ENCODE peak calls at places on chromosomes 7 and 10, in eight cellular contexts. P, H, N, D, S, X, J and G are unnamed samples.

GRCh38 chr10:75967491-75967890 is 536.1 kb downstream of the LRMDA start:
- DNase-seq in P (no peak), H (no peak), N (no peak), D (no peak), S (no peak), X (no peak), J (no peak), G (no peak)

GRCh38 chr7:83486536-83486935 is 162.4 kb downstream of the SEMA3E start:
- DNase-seq in P (no peak), H (no peak), N (no peak), D (no peak), S (no peak), X (no peak), J (no peak), G (no peak)

GRCh38 chr7:135490783-135491182 is 19.1 kb downstream of the CNOT4 start:
- DNase-seq in P (no peak), H (no peak), N (peak), D (peak), S (no peak), X (no peak), J (no peak), G (no peak)

GRCh38 chr7:4612939-4613841 is 68.9 kb upstream of the FOXK1 start:
- DNase-seq in P (no peak), H (no peak), N (peak), D (peak), S (no peak), X (no peak), J (no peak), G (no peak)

GRCh38 chr10:14382022-14382421 is 51.3 kb upstream of the FRMD4A start:
- DNase-seq in P (no peak), H (no peak), N (no peak), D (peak), S (no peak), X (peak), J (no peak), G (no peak)

GRCh38 chr10:35607475-35608316 is 2.6 kb downstream of the GJD4 start:
- DNase-seq in P (peak), H (no peak), N (no peak), D (peak), S (peak), X (no peak), J (no peak), G (no peak)

GRCh38 chr7:142338633-142339501 is 81.0 kb upstream of the PRSS58 start:
- DNase-seq in P (peak), H (no peak), N (no peak), D (peak), S (no peak), X (no peak), J (no peak), G (no peak)

GRCh38 chr7:28988818-28989595 is 30.9 kb upstream of the TRIL start:
- DNase-seq in P (no peak), H (peak), N (peak), D (peak), S (no peak), X (no peak), J (no peak), G (no peak)

GRCh38 chr10:63210611-63211196 is 77.6 kb downstream of the NRBF2 start:
- DNase-seq in P (no peak), H (no peak), N (no peak), D (no peak), S (no peak), X (peak), J (no peak), G (no peak)

GRCh38 chr10:132607491-132607890 is 69.9 kb downstream of the INPP5A start:
- DNase-seq in P (no peak), H (no peak), N (no peak), D (no peak), S (no peak), X (no peak), J (no peak), G (no peak)

GRCh38 chr7:90595801-90596683 is at the start of gene CDK14:
- DNase-seq in P (peak), H (no peak), N (peak), D (peak), S (peak), X (peak), J (peak), G (no peak)

GRCh38 chr10:29107866-29108498 is 180.9 kb upstream of the LYZL1 start:
- DNase-seq in P (no peak), H (no peak), N (no peak), D (no peak), S (no peak), X (no peak), J (no peak), G (no peak)

GRCh38 chr7:117157121-117157870 is 165.6 kb downstream of the WNT2 start:
- DNase-seq in P (no peak), H (peak), N (peak), D (peak), S (peak), X (no peak), J (peak), G (no peak)

GRCh38 chr7:17401806-17402627 is 103.6 kb downstream of the AHR start:
- DNase-seq in P (no peak), H (no peak), N (no peak), D (no peak), S (no peak), X (peak), J (no peak), G (no peak)

GRCh38 chr10:49508249-49508648 is 30.7 kb downstream of the ERCC6 start:
- DNase-seq in P (no peak), H (no peak), N (no peak), D (no peak), S (no peak), X (peak), J (no peak), G (no peak)

GRCh38 chr10:67297637-67298181 is 371.9 kb downstream of the LRRTM3 start:
- DNase-seq in P (no peak), H (no peak), N (no peak), D (no peak), S (no peak), X (no peak), J (no peak), G (no peak)

GRCh38 chr7:158707610-158708009 is 3.0 kb upstream of the NCAPG2 start:
- DNase-seq in P (no peak), H (no peak), N (peak), D (no peak), S (no peak), X (no peak), J (no peak), G (no peak)

GRCh38 chr7:70325509-70326101 is 727.3 kb downstream of the AUTS2 start:
- DNase-seq in P (no peak), H (peak), N (peak), D (no peak), S (no peak), X (no peak), J (no peak), G (no peak)

GRCh38 chr7:78709658-78710057 is 743.8 kb downstream of the MAGI2 start:
- DNase-seq in P (no peak), H (no peak), N (no peak), D (no peak), S (no peak), X (no peak), J (no peak), G (no peak)

GRCh38 chr10:106795619-106796018 is 368.9 kb downstream of the SORCS1 start:
- DNase-seq in P (no peak), H (no peak), N (no peak), D (peak), S (no peak), X (peak), J (peak), G (no peak)

GRCh38 chr10:30491204-30491603 is 57.2 kb downstream of the MAP3K8 start:
- DNase-seq in P (no peak), H (no peak), N (peak), D (peak), S (no peak), X (no peak), J (no peak), G (no peak)

GRCh38 chr10:91034494-91035157 is 113.7 kb upstream of the ANKRD1 start:
- DNase-seq in P (no peak), H (no peak), N (peak), D (peak), S (peak), X (no peak), J (peak), G (no peak)

GRCh38 chr10:25508112-25508815 is 333.5 kb downstream of the GPR158 start:
- DNase-seq in P (no peak), H (no peak), N (no peak), D (no peak), S (no peak), X (no peak), J (no peak), G (no peak)

GRCh38 chr10:17257466-17258321 is 29.7 kb downstream of the VIM start:
- DNase-seq in P (peak), H (peak), N (peak), D (peak), S (no peak), X (peak), J (peak), G (no peak)

GRCh38 chr10:26157734-26158133 is 58.8 kb upstream of the GAD2 start:
- DNase-seq in P (no peak), H (no peak), N (no peak), D (no peak), S (no peak), X (no peak), J (no peak), G (no peak)

GRCh38 chr10:97861351-97861750 is 11.7 kb downstream of the GOLGA7B start:
- DNase-seq in P (peak), H (peak), N (peak), D (peak), S (no peak), X (peak), J (peak), G (no peak)

GRCh38 chr10:5958077-5958476 is 19.3 kb downstream of the IL15RA start:
- DNase-seq in P (no peak), H (peak), N (peak), D (peak), S (no peak), X (no peak), J (no peak), G (no peak)

GRCh38 chr7:10688544-10688943 is 285.1 kb upstream of the PHF14 start:
- DNase-seq in P (no peak), H (no peak), N (no peak), D (no peak), S (no peak), X (no peak), J (no peak), G (no peak)

GRCh38 chr10:119619215-119619614 is 22.5 kb upstream of the TIAL1 start:
- DNase-seq in P (no peak), H (no peak), N (no peak), D (no peak), S (no peak), X (no peak), J (no peak), G (no peak)

GRCh38 chr7:83532229-83532628 is 116.7 kb downstream of the SEMA3E start:
- DNase-seq in P (no peak), H (no peak), N (no peak), D (peak), S (no peak), X (no peak), J (no peak), G (no peak)

GRCh38 chr10:4708123-4708759 is 117.8 kb upstream of the AKR1E2 start:
- DNase-seq in P (no peak), H (no peak), N (no peak), D (no peak), S (no peak), X (peak), J (no peak), G (no peak)

GRCh38 chr7:43698461-43699255 is 30.7 kb downstream of the COA1 start:
- DNase-seq in P (no peak), H (no peak), N (no peak), D (peak), S (no peak), X (no peak), J (no peak), G (no peak)

GRCh38 chr10:130218181-130218641 is 82.0 kb downstream of the GLRX3 start:
- DNase-seq in P (no peak), H (no peak), N (no peak), D (no peak), S (no peak), X (no peak), J (no peak), G (peak)

GRCh38 chr7:27182861-27183681 is 2.0 kb downstream of the HOXA11 start:
- DNase-seq in P (no peak), H (no peak), N (no peak), D (peak), S (peak), X (no peak), J (no peak), G (no peak)

GRCh38 chr7:158057446-158057845 is 530.2 kb downstream of the PTPRN2 start:
- DNase-seq in P (no peak), H (no peak), N (no peak), D (no peak), S (no peak), X (no peak), J (no peak), G (no peak)

GRCh38 chr10:28949005-28950004 is 272.0 kb downstream of the BAMBI start:
- DNase-seq in P (no peak), H (no peak), N (peak), D (no peak), S (no peak), X (no peak), J (no peak), G (no peak)

GRCh38 chr7:159031135-159031701 is 113.4 kb downstream of the VIPR2 start:
- DNase-seq in P (no peak), H (no peak), N (no peak), D (no peak), S (no peak), X (no peak), J (no peak), G (peak)

GRCh38 chr10:132359305-132360040 is 27.5 kb downstream of the LRRC27 start:
- DNase-seq in P (peak), H (no peak), N (no peak), D (no peak), S (peak), X (no peak), J (no peak), G (no peak)

GRCh38 chr7:156791241-156791640 is 101.7 kb downstream of the LMBR1 start:
- DNase-seq in P (no peak), H (no peak), N (no peak), D (no peak), S (no peak), X (no peak), J (no peak), G (no peak)

GRCh38 chr7:261341-262250 is 28.4 kb upstream of the FOXL3 start:
- DNase-seq in P (no peak), H (no peak), N (no peak), D (no peak), S (peak), X (no peak), J (no peak), G (no peak)